ENCODE peak calls at places on chromosomes 2 and 18, in seven cellular contexts. X is tibial nerve, W is testis, L is HFF-Myc, O is heart right ventricle, E is bronchial epithelial cell, Y is pancreas. S is an unnamed sample.

GRCh38 chr2:168612719-168613118 is 156.6 kb downstream of the CERS6 start:
- DNase-seq in X (no peak), W (no peak), L (no peak), O (no peak), E (peak), Y (no peak), S (no peak)

GRCh38 chr2:160812830-160813505 is 319.4 kb upstream of the RBMS1 start:
- DNase-seq in X (no peak), W (no peak), L (no peak), O (no peak), E (peak), Y (no peak), S (no peak)

GRCh38 chr2:85905187-85905666 is 16.4 kb upstream of the ST3GAL5 start:
- DNase-seq in X (no peak), W (no peak), L (no peak), O (no peak), E (no peak), Y (no peak), S (no peak)

GRCh38 chr2:190837417-190837816 is 43.2 kb upstream of the GLS start:
- DNase-seq in X (no peak), W (no peak), L (no peak), O (no peak), E (peak), Y (no peak), S (no peak)

GRCh38 chr2:215161301-215161829 is 22.9 kb upstream of the ABCA12 start:
- DNase-seq in X (no peak), W (no peak), L (no peak), O (no peak), E (no peak), Y (no peak), S (no peak)

GRCh38 chr2:124024491-124025348 is at the start of gene CNTNAP5:
- DNase-seq in X (peak), W (peak), L (no peak), O (peak), E (peak), Y (peak), S (no peak)

GRCh38 chr18:76445275-76445674 is 49.8 kb downstream of the ZNF516 start:
- DNase-seq in X (no peak), W (no peak), L (no peak), O (no peak), E (peak), Y (no peak), S (no peak)

GRCh38 chr2:131026914-131027313 is 66.3 kb downstream of the FAM168B start:
- DNase-seq in X (no peak), W (no peak), L (no peak), O (no peak), E (no peak), Y (no peak), S (no peak)

GRCh38 chr2:18998492-18998891 is 359.9 kb downstream of the OSR1 start:
- DNase-seq in X (no peak), W (no peak), L (no peak), O (no peak), E (no peak), Y (no peak), S (no peak)

GRCh38 chr18:76859474-76860339 is 37.4 kb downstream of the ZNF236 start:
- DNase-seq in X (no peak), W (no peak), L (no peak), O (no peak), E (no peak), Y (no peak), S (no peak)

DNA sequence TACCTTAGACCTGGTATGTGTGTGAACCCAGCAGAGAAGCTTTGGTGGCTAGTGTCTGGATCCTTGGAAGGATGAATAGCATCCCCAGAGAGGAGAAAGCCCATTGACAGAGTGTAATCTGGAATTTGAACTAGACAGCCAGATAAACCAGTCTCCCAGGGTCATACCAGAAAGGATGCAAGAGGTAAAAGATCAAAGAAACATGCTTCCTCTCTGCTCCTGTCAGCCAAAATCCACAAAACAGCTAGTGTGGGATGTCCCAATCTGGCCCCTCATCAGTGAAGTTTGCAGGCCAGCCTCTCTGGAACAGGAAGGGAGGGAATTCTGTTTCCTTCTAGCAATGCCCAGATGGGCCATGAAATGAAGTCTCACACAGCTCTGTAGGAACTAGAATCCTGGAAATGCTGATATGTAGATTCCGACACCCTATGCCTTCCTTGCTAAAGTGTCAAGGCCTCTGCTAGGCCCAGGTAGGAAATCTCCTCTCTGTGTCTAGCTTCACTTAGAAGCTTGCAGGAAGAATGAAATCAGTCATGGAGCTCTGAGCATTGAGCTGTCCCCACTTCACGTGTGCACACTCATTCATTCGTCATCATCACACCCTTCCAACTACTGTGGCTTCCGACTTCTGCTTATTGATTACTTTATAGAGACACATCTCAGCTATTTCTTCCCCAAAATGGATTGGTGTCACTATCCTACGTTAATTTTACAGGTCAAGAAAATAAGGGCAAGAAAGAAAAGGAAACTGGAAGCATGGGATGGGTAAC is 38.0 kb downstream of the EVA1A start:
- DNase-seq in X (no peak), W (no peak), L (no peak), O (no peak), E (peak), Y (no peak), S (no peak)
- H3K4me3 ChIP-seq in X (no peak), W (no peak), L (no peak), O (no peak), E (no peak), Y (no peak), S (no peak)

GRCh38 chr2:143577489-143577888 is 448.3 kb downstream of the ARHGAP15 start:
- DNase-seq in X (no peak), W (no peak), L (no peak), O (no peak), E (no peak), Y (no peak), S (no peak)

GRCh38 chr2:143574069-143574468 is 444.9 kb downstream of the ARHGAP15 start:
- DNase-seq in X (no peak), W (no peak), L (no peak), O (no peak), E (no peak), Y (no peak), S (no peak)

GRCh38 chr2:143572421-143572820 is 443.2 kb downstream of the ARHGAP15 start:
- DNase-seq in X (no peak), W (no peak), L (no peak), O (no peak), E (peak), Y (no peak), S (no peak)

GRCh38 chr2:143579456-143579855 is 450.2 kb downstream of the ARHGAP15 start:
- DNase-seq in X (no peak), W (no peak), L (no peak), O (no peak), E (no peak), Y (no peak), S (no peak)

GRCh38 chr2:143575340-143575739 is 446.1 kb downstream of the ARHGAP15 start:
- DNase-seq in X (no peak), W (no peak), L (no peak), O (no peak), E (peak), Y (no peak), S (no peak)
- TF ChIP-seq CTCF in X (no peak), W (no peak), L (peak), O (no peak), E (peak), Y (no peak), S (no peak)

DNA sequence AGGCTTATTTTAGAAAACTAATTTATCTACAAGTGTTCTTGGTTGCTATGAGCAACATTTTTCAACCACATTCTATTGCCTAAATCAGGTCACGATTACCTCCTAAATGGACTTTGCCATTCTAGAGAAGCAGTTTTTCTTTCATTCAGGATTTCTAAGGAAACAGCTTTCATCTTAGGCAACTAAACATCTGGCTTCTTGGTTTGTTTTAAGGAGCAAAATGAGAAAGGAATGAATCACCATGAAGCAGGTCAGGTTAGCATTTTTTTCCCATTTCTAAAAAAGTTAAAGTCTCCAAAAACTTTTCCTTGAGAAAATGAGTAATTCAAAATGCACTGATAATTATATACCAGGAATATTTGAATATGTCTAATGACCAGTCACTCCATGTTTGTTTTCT is 114.8 kb downstream of the GAREM1 start:
- DNase-seq in X (no peak), W (no peak), L (no peak), O (no peak), E (no peak), Y (no peak), S (no peak)
- H3K4me3 ChIP-seq in X (no peak), W (no peak), L (no peak), O (no peak), E (no peak), Y (no peak), S (no peak)

GRCh38 chr2:138846216-138846821 is 66.1 kb upstream of the NXPH2 start:
- DNase-seq in X (no peak), W (no peak), L (no peak), O (no peak), E (peak), Y (no peak), S (no peak)
- TF ChIP-seq CTCF in X (no peak), W (peak), L (peak), O (peak), E (peak), Y (peak), S (no peak)

GRCh38 chr2:10430886-10431622 is 17.1 kb downstream of the ODC1 start:
- DNase-seq in X (no peak), W (no peak), L (no peak), O (no peak), E (no peak), Y (no peak), S (no peak)

GRCh38 chr2:10433264-10433947 is 14.7 kb downstream of the ODC1 start:
- DNase-seq in X (no peak), W (no peak), L (no peak), O (no peak), E (no peak), Y (no peak), S (no peak)

GRCh38 chr2:10433948-10434884 is 13.9 kb downstream of the ODC1 start:
- DNase-seq in X (no peak), W (no peak), L (no peak), O (no peak), E (no peak), Y (no peak), S (no peak)

GRCh38 chr2:10432315-10433181 is 15.6 kb downstream of the ODC1 start:
- DNase-seq in X (no peak), W (no peak), L (no peak), O (no peak), E (no peak), Y (no peak), S (no peak)

GRCh38 chr2:10431797-10432196 is 16.3 kb downstream of the ODC1 start:
- DNase-seq in X (no peak), W (no peak), L (no peak), O (no peak), E (no peak), Y (no peak), S (no peak)
- H3K4me3 ChIP-seq in X (no peak), W (no peak), L (no peak), O (no peak), E (no peak), Y (no peak), S (no peak)

DNA sequence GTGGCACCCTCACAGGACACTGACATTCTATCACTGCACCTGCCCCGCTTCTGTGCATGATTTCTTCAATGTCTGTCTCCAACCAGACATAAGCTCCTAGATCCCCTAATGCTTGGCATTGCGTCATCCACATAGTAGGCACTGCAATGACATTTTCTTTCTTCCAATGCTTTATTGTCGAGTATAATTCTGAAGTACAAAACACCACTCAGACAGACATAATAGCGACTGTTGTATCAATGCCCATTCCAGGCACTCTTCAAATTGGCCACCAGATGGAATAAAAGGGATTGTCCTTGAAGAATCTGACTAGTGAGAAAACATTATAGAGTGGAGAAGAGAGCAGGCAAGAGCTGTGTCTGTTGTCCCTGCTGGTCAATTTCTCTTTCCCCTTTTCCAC is 89.0 kb downstream of the LPIN1 start:
- DNase-seq in X (no peak), W (no peak), L (no peak), O (no peak), E (no peak), Y (no peak), S (no peak)
- TF ChIP-seq CTCF in X (no peak), W (no peak), L (no peak), O (no peak), E (no peak), Y (no peak), S (no peak)

DNA sequence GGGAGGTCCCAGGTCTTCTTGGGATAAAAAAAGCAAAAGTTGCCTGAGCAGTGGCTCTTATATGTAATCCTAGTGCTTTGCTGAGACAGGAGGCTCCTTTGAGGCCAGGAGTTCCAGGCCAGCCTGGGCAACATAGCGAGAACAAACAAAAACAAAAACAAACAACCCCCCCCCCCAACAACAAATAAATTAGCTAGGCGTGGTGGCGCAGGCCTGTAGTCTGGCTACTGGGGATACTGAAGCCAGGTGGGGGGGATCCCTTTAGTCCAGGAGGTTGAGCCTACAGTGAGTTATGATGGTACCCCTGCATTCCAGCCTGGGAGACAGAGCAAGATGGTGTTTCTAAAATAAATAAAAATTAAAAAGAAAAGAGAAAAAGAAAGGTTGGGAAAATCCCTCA is 5.4 kb downstream of the GAREM2 start:
- DNase-seq in X (no peak), W (no peak), L (no peak), O (no peak), E (no peak), Y (no peak), S (peak)
- H3K4me3 ChIP-seq in X (peak), W (no peak), L (peak), O (no peak), E (no peak), Y (no peak), S (no peak)

GRCh38 chr18:65133610-65134009 is 617.2 kb upstream of the CDH7 start:
- DNase-seq in X (no peak), W (no peak), L (no peak), O (no peak), E (no peak), Y (no peak), S (no peak)
- TF ChIP-seq CTCF in X (no peak), W (no peak), L (no peak), O (no peak), E (no peak), Y (no peak), S (no peak)

S was measured in lower leg skin.